ENCODE peak calls at places on chromosomes 13 and 19, in six cellular contexts. One of them, this sample, is unnamed.

GRCh38 chr19:6739884-6740588 is 556 bp downstream of the TRIP10 start:
- DNase-seq in HepG2: no peak
- DNase-seq in A549: peak
- DNase-seq in endothelial cell of umbilical vein: peak
- DNase-seq in K562: peak
- DNase-seq in GM12878: no peak
- DNase-seq in this sample: peak

GRCh38 chr13:52995946-52996345 is 32.7 kb upstream of the OLFM4 start:
- DNase-seq in HepG2: no peak
- DNase-seq in A549: no peak
- DNase-seq in endothelial cell of umbilical vein: no peak
- DNase-seq in K562: no peak
- DNase-seq in GM12878: no peak
- DNase-seq in this sample: no peak

GRCh38 chr13:86397640-86398039 is 598.4 kb upstream of the SLITRK6 start:
- DNase-seq in HepG2: no peak
- DNase-seq in A549: no peak
- DNase-seq in endothelial cell of umbilical vein: no peak
- DNase-seq in K562: no peak
- DNase-seq in GM12878: no peak
- DNase-seq in this sample: no peak

GRCh38 chr19:41537789-41538188 is 38.2 kb upstream of the CEACAM21 start:
- DNase-seq in HepG2: peak
- DNase-seq in A549: peak
- DNase-seq in endothelial cell of umbilical vein: peak
- DNase-seq in K562: peak
- DNase-seq in GM12878: no peak
- DNase-seq in this sample: peak

GRCh38 chr13:32731576-32731975 is 145.3 kb downstream of the PDS5B start:
- DNase-seq in HepG2: no peak
- DNase-seq in A549: peak
- DNase-seq in endothelial cell of umbilical vein: peak
- DNase-seq in K562: no peak
- DNase-seq in GM12878: no peak
- DNase-seq in this sample: no peak

GRCh38 chr19:34481861-34482379 is 362 bp downstream of the WTIP start:
- DNase-seq in HepG2: no peak
- DNase-seq in A549: peak
- DNase-seq in endothelial cell of umbilical vein: peak
- DNase-seq in K562: no peak
- DNase-seq in GM12878: no peak
- DNase-seq in this sample: no peak

GRCh38 chr19:35267818-35268545 is 780 bp upstream of the USF2 start:
- DNase-seq in HepG2: no peak
- DNase-seq in A549: peak
- DNase-seq in endothelial cell of umbilical vein: peak
- DNase-seq in K562: peak
- DNase-seq in GM12878: no peak
- DNase-seq in this sample: peak

GRCh38 chr13:47334173-47334572 is 437.3 kb upstream of the HTR2A start:
- DNase-seq in HepG2: no peak
- DNase-seq in A549: no peak
- DNase-seq in endothelial cell of umbilical vein: no peak
- DNase-seq in K562: no peak
- DNase-seq in GM12878: no peak
- DNase-seq in this sample: no peak

GRCh38 chr13:22135446-22135845 is 464.6 kb downstream of the FGF9 start:
- DNase-seq in HepG2: no peak
- DNase-seq in A549: no peak
- DNase-seq in endothelial cell of umbilical vein: no peak
- DNase-seq in K562: no peak
- DNase-seq in GM12878: no peak
- DNase-seq in this sample: no peak

GRCh38 chr19:18280247-18281081 is 958 bp downstream of the JUND start:
- DNase-seq in HepG2: peak
- DNase-seq in A549: peak
- DNase-seq in endothelial cell of umbilical vein: peak
- DNase-seq in K562: peak
- DNase-seq in GM12878: no peak
- DNase-seq in this sample: peak

GRCh38 chr19:46716013-46716671 is 772 bp downstream of the PRKD2 start:
- DNase-seq in HepG2: no peak
- DNase-seq in A549: no peak
- DNase-seq in endothelial cell of umbilical vein: no peak
- DNase-seq in K562: peak
- DNase-seq in GM12878: no peak
- DNase-seq in this sample: peak

GRCh38 chr13:110463876-110464510 is 97.5 kb downstream of the RAB20 start:
- DNase-seq in HepG2: no peak
- DNase-seq in A549: no peak
- DNase-seq in endothelial cell of umbilical vein: no peak
- DNase-seq in K562: no peak
- DNase-seq in GM12878: no peak
- DNase-seq in this sample: no peak

GRCh38 chr19:7426986-7427385 is 61.8 kb downstream of the PEX11G start:
- DNase-seq in HepG2: no peak
- DNase-seq in A549: no peak
- DNase-seq in endothelial cell of umbilical vein: no peak
- DNase-seq in K562: no peak
- DNase-seq in GM12878: no peak
- DNase-seq in this sample: no peak

GRCh38 chr13:54945978-54946377 is 1917.4 kb downstream of the OLFM4 start:
- DNase-seq in HepG2: no peak
- DNase-seq in A549: no peak
- DNase-seq in endothelial cell of umbilical vein: no peak
- DNase-seq in K562: no peak
- DNase-seq in GM12878: no peak
- DNase-seq in this sample: no peak

GRCh38 chr19:46764817-46765291 is 18.6 kb upstream of the STRN4 start:
- DNase-seq in HepG2: peak
- DNase-seq in A549: no peak
- DNase-seq in endothelial cell of umbilical vein: no peak
- DNase-seq in K562: peak
- DNase-seq in GM12878: no peak
- DNase-seq in this sample: peak

GRCh38 chr19:32581704-32582164 is 744 bp downstream of the PDCD5 start:
- DNase-seq in HepG2: no peak
- DNase-seq in A549: peak
- DNase-seq in endothelial cell of umbilical vein: peak
- DNase-seq in K562: peak
- DNase-seq in GM12878: no peak
- DNase-seq in this sample: peak

GRCh38 chr19:41589371-41589770 is 13.4 kb downstream of the CEACAM21 start:
- DNase-seq in HepG2: no peak
- DNase-seq in A549: no peak
- DNase-seq in endothelial cell of umbilical vein: no peak
- DNase-seq in K562: no peak
- DNase-seq in GM12878: no peak
- DNase-seq in this sample: no peak

GRCh38 chr13:27259831-27260230 is 8.5 kb downstream of the RPL21 start:
- DNase-seq in HepG2: no peak
- DNase-seq in A549: no peak
- DNase-seq in endothelial cell of umbilical vein: peak
- DNase-seq in K562: no peak
- DNase-seq in GM12878: no peak
- DNase-seq in this sample: no peak

GRCh38 chr13:100721885-100722512 is 47.4 kb upstream of the TMTC4 start:
- DNase-seq in HepG2: peak
- DNase-seq in A549: peak
- DNase-seq in endothelial cell of umbilical vein: peak
- DNase-seq in K562: peak
- DNase-seq in GM12878: no peak
- DNase-seq in this sample: peak

GRCh38 chr19:14561832-14562351 is 10.0 kb downstream of the NDUFB7 start:
- DNase-seq in HepG2: no peak
- DNase-seq in A549: no peak
- DNase-seq in endothelial cell of umbilical vein: no peak
- DNase-seq in K562: no peak
- DNase-seq in GM12878: no peak
- DNase-seq in this sample: peak

GRCh38 chr13:73741111-73741510 is 393.1 kb downstream of the KLF12 start:
- DNase-seq in HepG2: no peak
- DNase-seq in A549: no peak
- DNase-seq in endothelial cell of umbilical vein: no peak
- DNase-seq in K562: no peak
- DNase-seq in GM12878: no peak
- DNase-seq in this sample: no peak

GRCh38 chr19:55447421-55448174 is 4.5 kb upstream of the SHISA7 start:
- DNase-seq in HepG2: no peak
- DNase-seq in A549: peak
- DNase-seq in endothelial cell of umbilical vein: no peak
- DNase-seq in K562: no peak
- DNase-seq in GM12878: no peak
- DNase-seq in this sample: peak

GRCh38 chr19:2149980-2150793 is 1.2 kb downstream of the AP3D1 start:
- DNase-seq in HepG2: no peak
- DNase-seq in A549: no peak
- DNase-seq in endothelial cell of umbilical vein: peak
- DNase-seq in K562: peak
- DNase-seq in GM12878: no peak
- DNase-seq in this sample: peak
- TF ChIP-seq POLR2A in HepG2: no peak
- TF ChIP-seq POLR2A in A549: no peak
- TF ChIP-seq POLR2A in endothelial cell of umbilical vein: peak
- TF ChIP-seq POLR2A in K562: peak
- TF ChIP-seq POLR2A in GM12878: peak
- TF ChIP-seq POLR2A in this sample: no peak

GRCh38 chr13:91313103-91313502 is 34.4 kb upstream of the MIR17HG start:
- DNase-seq in HepG2: peak
- DNase-seq in A549: peak
- DNase-seq in endothelial cell of umbilical vein: peak
- DNase-seq in K562: no peak
- DNase-seq in GM12878: no peak
- DNase-seq in this sample: peak
- TF ChIP-seq CTCF in HepG2: peak
- TF ChIP-seq CTCF in A549: no peak
- TF ChIP-seq CTCF in endothelial cell of umbilical vein: peak
- TF ChIP-seq CTCF in K562: no peak
- TF ChIP-seq CTCF in GM12878: peak
- TF ChIP-seq CTCF in this sample: no peak

GRCh38 chr19:1676351-1677266 is 24.2 kb upstream of the TCF3 start:
- DNase-seq in HepG2: no peak
- DNase-seq in A549: no peak
- DNase-seq in endothelial cell of umbilical vein: no peak
- DNase-seq in K562: peak
- DNase-seq in GM12878: no peak
- DNase-seq in this sample: no peak
- TF ChIP-seq MYC in HepG2: no peak
- TF ChIP-seq MYC in A549: no peak
- TF ChIP-seq MYC in endothelial cell of umbilical vein: no peak
- TF ChIP-seq MYC in K562: no peak
- TF ChIP-seq MYC in GM12878: no peak
- TF ChIP-seq MYC in this sample: no peak

GRCh38 chr13:50386527-50387123 is 371.4 kb downstream of the KCNRG start:
- DNase-seq in HepG2: no peak
- DNase-seq in A549: no peak
- DNase-seq in endothelial cell of umbilical vein: peak
- DNase-seq in K562: no peak
- DNase-seq in GM12878: no peak
- DNase-seq in this sample: no peak

GRCh38 chr13:50384724-50385123 is 369.5 kb downstream of the KCNRG start:
- DNase-seq in HepG2: no peak
- DNase-seq in A549: no peak
- DNase-seq in endothelial cell of umbilical vein: no peak
- DNase-seq in K562: no peak
- DNase-seq in GM12878: no peak
- DNase-seq in this sample: no peak

GRCh38 chr13:50389726-50390125 is 374.5 kb downstream of the KCNRG start:
- DNase-seq in HepG2: no peak
- DNase-seq in A549: no peak
- DNase-seq in endothelial cell of umbilical vein: peak
- DNase-seq in K562: no peak
- DNase-seq in GM12878: no peak
- DNase-seq in this sample: no peak

GRCh38 chr13:50388481-50388880 is 373.2 kb downstream of the KCNRG start:
- DNase-seq in HepG2: no peak
- DNase-seq in A549: no peak
- DNase-seq in endothelial cell of umbilical vein: peak
- DNase-seq in K562: no peak
- DNase-seq in GM12878: no peak
- DNase-seq in this sample: no peak

DNA sequence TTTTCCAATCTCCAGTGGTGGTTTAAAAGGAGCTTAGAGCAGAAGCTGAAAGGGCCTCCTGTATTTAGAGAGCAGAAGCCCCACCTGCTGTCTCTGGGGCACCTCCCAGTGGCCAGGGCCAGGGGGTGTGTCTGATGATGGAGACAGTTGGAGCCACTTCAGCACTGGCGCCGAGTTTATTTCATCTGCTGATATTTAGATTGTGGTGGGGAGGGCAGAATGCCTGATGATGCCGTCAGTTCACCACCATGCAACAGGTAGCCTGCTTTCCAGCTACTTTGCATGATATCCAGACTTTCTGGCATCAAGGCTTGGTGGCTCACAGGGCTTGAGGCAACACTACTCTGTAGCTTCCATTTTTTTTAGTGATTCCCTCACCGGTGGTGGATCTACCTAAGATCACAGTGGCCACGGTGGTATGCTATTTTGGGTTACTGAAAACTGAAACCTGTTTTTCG is 371.9 kb downstream of the KCNRG start:
- DNase-seq in HepG2: peak
- DNase-seq in A549: no peak
- DNase-seq in endothelial cell of umbilical vein: no peak
- DNase-seq in K562: peak
- DNase-seq in GM12878: no peak
- DNase-seq in this sample: peak
- TF ChIP-seq POLR2A in HepG2: no peak
- TF ChIP-seq POLR2A in A549: no peak
- TF ChIP-seq POLR2A in endothelial cell of umbilical vein: no peak
- TF ChIP-seq POLR2A in K562: no peak
- TF ChIP-seq POLR2A in GM12878: no peak
- TF ChIP-seq POLR2A in this sample: no peak

DNA sequence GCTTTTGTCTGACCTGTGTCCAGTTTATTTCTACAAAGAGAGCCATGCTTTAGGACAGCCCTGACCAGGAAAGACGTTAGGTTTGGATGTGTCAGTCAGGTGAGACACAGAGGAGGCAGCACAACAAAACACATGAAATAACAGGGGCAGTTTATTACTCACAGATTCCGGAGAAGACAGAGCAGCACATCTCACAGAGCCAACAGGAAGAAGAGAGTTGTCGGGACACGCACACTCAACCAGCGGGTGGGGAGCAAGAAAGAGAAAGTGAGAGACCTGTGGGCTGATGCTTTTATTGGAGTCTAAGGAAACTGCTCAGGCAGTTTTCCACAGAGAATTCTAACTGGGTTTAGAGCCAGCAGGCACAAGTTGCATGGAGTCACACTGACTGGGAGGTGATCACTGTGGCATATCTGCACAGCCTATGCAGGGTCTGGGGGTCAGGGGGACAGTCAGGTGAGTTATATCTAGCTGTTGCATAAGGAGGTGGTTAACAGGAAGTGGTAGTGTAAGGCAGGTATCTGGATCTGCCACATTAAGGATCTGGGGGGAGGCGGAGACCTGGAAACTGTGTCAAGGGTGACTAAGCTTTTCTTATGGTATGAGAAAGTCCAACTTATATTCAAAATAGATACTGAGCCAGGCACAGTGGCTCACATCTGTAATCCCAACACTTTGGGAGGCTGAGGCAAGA is 24.1 kb upstream of the CEACAM20 start:
- DNase-seq in HepG2: no peak
- DNase-seq in A549: no peak
- DNase-seq in endothelial cell of umbilical vein: peak
- DNase-seq in K562: peak
- DNase-seq in GM12878: no peak
- DNase-seq in this sample: no peak
- TF ChIP-seq CTCF in HepG2: no peak
- TF ChIP-seq CTCF in A549: no peak
- TF ChIP-seq CTCF in endothelial cell of umbilical vein: no peak
- TF ChIP-seq CTCF in K562: no peak
- TF ChIP-seq CTCF in GM12878: no peak
- TF ChIP-seq CTCF in this sample: no peak

GRCh38 chr19:38478273-38478971 is 44.9 kb downstream of the RYR1 start:
- DNase-seq in HepG2: peak
- DNase-seq in A549: peak
- DNase-seq in endothelial cell of umbilical vein: no peak
- DNase-seq in K562: peak
- DNase-seq in GM12878: no peak
- DNase-seq in this sample: peak
- TF ChIP-seq MYC in HepG2: no peak
- TF ChIP-seq MYC in A549: no peak
- TF ChIP-seq MYC in endothelial cell of umbilical vein: no peak
- TF ChIP-seq MYC in K562: no peak
- TF ChIP-seq MYC in GM12878: no peak
- TF ChIP-seq MYC in this sample: no peak